ENCODE peak calls at places on chromosomes 1 and 21, in five cellular contexts. X is right lobe of liver; Z is nephron progenitor cell; D is HuH-7.5; Y is stimulated activated CD4-positive, alpha-beta T cell treated with anti-CD3 and anti-CD28 coated beads, Interleukin-12 subunit alpha, Interleukin-12 subunit beta, amount 100 ng/mL, for 48 hours. E is an unnamed sample.

GRCh38 chr1:114320586-114320985 is 166.9 kb upstream of the SYT6 start:
- DNase-seq in Y (no peak), D (no peak), Z (no peak), X (no peak), E (peak; percentile 93)

GRCh38 chr1:157274698-157275534 is 136.7 kb upstream of the ETV3 start:
- DNase-seq in X (no peak), D (no peak), Z (no peak), Y (no peak), E (peak; percentile 43)

GRCh38 chr1:30816211-30817082 is 58.9 kb upstream of the LAPTM5 start:
- DNase-seq in Z (peak; percentile 91), Y (no peak), D (no peak), X (no peak), E (peak; percentile 39)

GRCh38 chr1:203626910-203627246 is 246 bp downstream of the ATP2B4 start:
- DNase-seq in Y (no peak), Z (peak; percentile 55), X (no peak), D (peak; percentile 45), E (no peak)

GRCh38 chr21:31509108-31510017 is 150.1 kb upstream of the SOD1 start:
- DNase-seq in Z (peak; percentile 15), Y (peak; percentile 80), D (peak; percentile 19), X (no peak), E (no peak)

GRCh38 chr1:10434590-10434989 is 4.4 kb downstream of the CENPS start:
- DNase-seq in Z (no peak), D (no peak), Y (no peak), X (no peak), E (no peak)

GRCh38 chr1:187621961-187622360 is 793.2 kb downstream of the PLA2G4A start:
- DNase-seq in Z (no peak), D (no peak), Y (no peak), X (no peak), E (peak; percentile 13)

GRCh38 chr1:11980676-11980972 is 380 bp downstream of the MFN2 start:
- DNase-seq in Z (no peak), X (no peak), D (no peak), Y (no peak), E (no peak)

GRCh38 chr1:245154429-245155185 is at the start of gene KIF26B:
- DNase-seq in Z (peak; percentile 80), X (no peak), Y (no peak), D (peak; percentile 67), E (no peak)

GRCh38 chr1:86753700-86754099 is 49.3 kb downstream of the SH3GLB1 start:
- DNase-seq in Y (no peak), D (no peak), Z (no peak), X (no peak), E (no peak)

E was measured in HS-5.